ENCODE peak calls at places on chromosomes 3 and 15, in five cellular contexts. T is fibroblast of mammary gland, W is hippocampal formation, P is WERI-Rb-1, I is NCI-H460. N is an unnamed sample.

GRCh38 chr15:84817461-84818081 is 415 bp downstream of the ALPK3 start:
- DNase-seq in T (no peak), W (no peak), P (peak), I (no peak), N (no peak)

GRCh38 chr15:41892621-41893421 is 1.0 kb downstream of the SPTBN5 start:
- DNase-seq in T (no peak), W (no peak), P (no peak), I (no peak), N (no peak)

GRCh38 chr3:129563850-129564535 is 21.0 kb downstream of the H1-8 start:
- DNase-seq in T (peak), W (no peak), P (no peak), I (no peak), N (no peak)

GRCh38 chr15:69713726-69714559 is 261.3 kb downstream of the RPLP1 start:
- DNase-seq in T (no peak), W (no peak), P (no peak), I (no peak), N (no peak)

GRCh38 chr3:172334743-172335142 is 113.5 kb downstream of the GHSR start:
- DNase-seq in T (no peak), W (no peak), P (no peak), I (no peak), N (no peak)

GRCh38 chr3:146152841-146153240 is 8.1 kb downstream of the PLOD2 start:
- DNase-seq in T (no peak), W (no peak), P (no peak), I (no peak), N (no peak)

GRCh38 chr15:40909662-40910625 is 15.7 kb downstream of the VPS18 start:
- DNase-seq in T (no peak), W (no peak), P (no peak), I (no peak), N (peak)

GRCh38 chr3:127089487-127090145 is 103.3 kb upstream of the PRR23E start:
- DNase-seq in T (peak), W (no peak), P (no peak), I (no peak), N (no peak)

GRCh38 chr3:10706156-10707088 is 109.6 kb upstream of the SLC6A11 start:
- DNase-seq in T (no peak), W (no peak), P (peak), I (no peak), N (no peak)

GRCh38 chr3:29338377-29338776 is 57.5 kb downstream of the RBMS3 start:
- DNase-seq in T (no peak), W (no peak), P (no peak), I (no peak), N (no peak)

GRCh38 chr3:43893721-43894120 is 203.0 kb downstream of the ABHD5 start:
- DNase-seq in T (peak), W (no peak), P (no peak), I (no peak), N (peak)

GRCh38 chr3:148106062-148106461 is 591.6 kb upstream of the AGTR1 start:
- DNase-seq in T (peak), W (no peak), P (no peak), I (no peak), N (peak)

GRCh38 chr3:71102111-71103039 is 481.2 kb downstream of the FOXP1 start:
- DNase-seq in T (peak), W (no peak), P (no peak), I (peak), N (peak)

GRCh38 chr15:74295800-74296199 is 59.7 kb downstream of the CCDC33 start:
- DNase-seq in T (no peak), W (no peak), P (peak), I (no peak), N (no peak)

GRCh38 chr3:182618981-182619591 is 174.2 kb upstream of the ATP11B start:
- DNase-seq in T (peak), W (no peak), P (no peak), I (no peak), N (peak)

GRCh38 chr3:39234705-39235104 is 42.3 kb upstream of the XIRP1 start:
- DNase-seq in T (no peak), W (no peak), P (no peak), I (no peak), N (no peak)

N was measured in EL.